ENCODE peak calls at places on chromosomes 3 and 15, in five cellular contexts. One of them, this sample, is unnamed.

GRCh38 chr15:77179541-77179998 is 108.7 kb upstream of the TSPAN3 start:
- DNase-seq in heart left ventricle: no peak
- DNase-seq in tibial nerve: no peak
- DNase-seq in transverse colon: no peak
- DNase-seq in breast epithelium: no peak
- DNase-seq in this sample: no peak

GRCh38 chr3:183160616-183161015 is 1.9 kb downstream of the LAMP3 start:
- DNase-seq in heart left ventricle: no peak
- DNase-seq in tibial nerve: no peak
- DNase-seq in transverse colon: no peak
- DNase-seq in breast epithelium: no peak
- DNase-seq in this sample: no peak

GRCh38 chr3:48694610-48695051 is 8.9 kb upstream of the NCKIPSD start:
- DNase-seq in heart left ventricle: peak; percentile 74
- DNase-seq in tibial nerve: peak; percentile 79
- DNase-seq in transverse colon: peak; percentile 65
- DNase-seq in breast epithelium: peak; percentile 65
- DNase-seq in this sample: no peak

GRCh38 chr15:60006203-60006782 is 2.2 kb downstream of the FOXB1 start:
- DNase-seq in heart left ventricle: no peak
- DNase-seq in tibial nerve: no peak
- DNase-seq in transverse colon: peak; percentile 35
- DNase-seq in breast epithelium: no peak
- DNase-seq in this sample: no peak

GRCh38 chr15:81191701-81192100 is 5.0 kb upstream of the IL16 start:
- DNase-seq in heart left ventricle: no peak
- DNase-seq in tibial nerve: no peak
- DNase-seq in transverse colon: no peak
- DNase-seq in breast epithelium: no peak
- DNase-seq in this sample: peak; percentile 54

GRCh38 chr15:32738677-32739076 is 20.9 kb downstream of the GREM1 start:
- DNase-seq in heart left ventricle: no peak
- DNase-seq in tibial nerve: no peak
- DNase-seq in transverse colon: no peak
- DNase-seq in breast epithelium: no peak
- DNase-seq in this sample: no peak

GRCh38 chr15:32959077-32959476 is 235.4 kb downstream of the FMN1 start:
- DNase-seq in heart left ventricle: no peak
- DNase-seq in tibial nerve: no peak
- DNase-seq in transverse colon: no peak
- DNase-seq in breast epithelium: no peak
- DNase-seq in this sample: no peak

GRCh38 chr3:58084166-58084565 is 75.9 kb downstream of the FLNB start:
- DNase-seq in heart left ventricle: no peak
- DNase-seq in tibial nerve: no peak
- DNase-seq in transverse colon: no peak
- DNase-seq in breast epithelium: no peak
- DNase-seq in this sample: no peak

GRCh38 chr15:35750051-35750450 is 204.1 kb upstream of the DPH6 start:
- DNase-seq in heart left ventricle: no peak
- DNase-seq in tibial nerve: no peak
- DNase-seq in transverse colon: no peak
- DNase-seq in breast epithelium: no peak
- DNase-seq in this sample: no peak

GRCh38 chr15:43488790-43489585 is 4.0 kb downstream of the TP53BP1 start:
- DNase-seq in heart left ventricle: no peak
- DNase-seq in tibial nerve: no peak
- DNase-seq in transverse colon: peak; percentile 11
- DNase-seq in breast epithelium: no peak
- DNase-seq in this sample: no peak

GRCh38 chr15:51759557-51760070 is 8.2 kb downstream of the TMOD2 start:
- DNase-seq in heart left ventricle: no peak
- DNase-seq in tibial nerve: no peak
- DNase-seq in transverse colon: peak; percentile 41
- DNase-seq in breast epithelium: no peak
- DNase-seq in this sample: no peak

GRCh38 chr3:94525039-94525438 is 462.2 kb downstream of the NSUN3 start:
- DNase-seq in heart left ventricle: no peak
- DNase-seq in tibial nerve: no peak
- DNase-seq in transverse colon: no peak
- DNase-seq in breast epithelium: no peak
- DNase-seq in this sample: no peak

GRCh38 chr3:183816681-183817080 is 8.7 kb downstream of the MAP6D1 start:
- DNase-seq in heart left ventricle: no peak
- DNase-seq in tibial nerve: no peak
- DNase-seq in transverse colon: no peak
- DNase-seq in breast epithelium: no peak
- DNase-seq in this sample: no peak

GRCh38 chr3:107367353-107367752 is 9.9 kb upstream of the CCDC54 start:
- DNase-seq in heart left ventricle: no peak
- DNase-seq in tibial nerve: no peak
- DNase-seq in transverse colon: no peak
- DNase-seq in breast epithelium: no peak
- DNase-seq in this sample: no peak

GRCh38 chr15:80418892-80419537 is 14.8 kb downstream of the ARNT2 start:
- DNase-seq in heart left ventricle: no peak
- DNase-seq in tibial nerve: no peak
- DNase-seq in transverse colon: no peak
- DNase-seq in breast epithelium: no peak
- DNase-seq in this sample: no peak

GRCh38 chr3:151085889-151086483 is 522 bp downstream of the MED12L start:
- DNase-seq in heart left ventricle: peak; percentile 59
- DNase-seq in tibial nerve: no peak
- DNase-seq in transverse colon: peak; percentile 10
- DNase-seq in breast epithelium: no peak
- DNase-seq in this sample: no peak

GRCh38 chr3:61637088-61638051 is 76.0 kb downstream of the PTPRG start:
- DNase-seq in heart left ventricle: no peak
- DNase-seq in tibial nerve: no peak
- DNase-seq in transverse colon: peak; percentile 81
- DNase-seq in breast epithelium: no peak
- DNase-seq in this sample: no peak

GRCh38 chr3:150145659-150146058 is 175.0 kb upstream of the PFN2 start:
- DNase-seq in heart left ventricle: no peak
- DNase-seq in tibial nerve: no peak
- DNase-seq in transverse colon: no peak
- DNase-seq in breast epithelium: no peak
- DNase-seq in this sample: no peak

GRCh38 chr15:87123676-87124382 is 1044.2 kb downstream of the AGBL1 start:
- DNase-seq in heart left ventricle: no peak
- DNase-seq in tibial nerve: no peak
- DNase-seq in transverse colon: no peak
- DNase-seq in breast epithelium: no peak
- DNase-seq in this sample: no peak

GRCh38 chr15:52680041-52680391 is 828 bp upstream of the ATOSA start:
- DNase-seq in heart left ventricle: no peak
- DNase-seq in tibial nerve: no peak
- DNase-seq in transverse colon: no peak
- DNase-seq in breast epithelium: no peak
- DNase-seq in this sample: no peak

GRCh38 chr3:22960326-22960984 is 242.7 kb upstream of the UBE2E2 start:
- DNase-seq in heart left ventricle: no peak
- DNase-seq in tibial nerve: peak; percentile 20
- DNase-seq in transverse colon: peak; percentile 32
- DNase-seq in breast epithelium: no peak
- DNase-seq in this sample: no peak

GRCh38 chr3:186124618-186125017 is 15.7 kb upstream of the ETV5 start:
- DNase-seq in heart left ventricle: no peak
- DNase-seq in tibial nerve: no peak
- DNase-seq in transverse colon: no peak
- DNase-seq in breast epithelium: no peak
- DNase-seq in this sample: no peak

GRCh38 chr15:74200394-74200793 is 2.2 kb downstream of the STRA6 start:
- DNase-seq in heart left ventricle: no peak
- DNase-seq in tibial nerve: peak; percentile 65
- DNase-seq in transverse colon: peak; percentile 18
- DNase-seq in breast epithelium: no peak
- DNase-seq in this sample: no peak

GRCh38 chr15:74203914-74204431 is 1.4 kb upstream of the STRA6 start:
- DNase-seq in heart left ventricle: no peak
- DNase-seq in tibial nerve: peak; percentile 28
- DNase-seq in transverse colon: no peak
- DNase-seq in breast epithelium: no peak
- DNase-seq in this sample: no peak

GRCh38 chr15:74200871-74201419 is 1.6 kb downstream of the STRA6 start:
- DNase-seq in heart left ventricle: no peak
- DNase-seq in tibial nerve: peak; percentile 60
- DNase-seq in transverse colon: no peak
- DNase-seq in breast epithelium: no peak
- DNase-seq in this sample: no peak

GRCh38 chr15:74201656-74202420 is 749 bp downstream of the STRA6 start:
- DNase-seq in heart left ventricle: no peak
- DNase-seq in tibial nerve: no peak
- DNase-seq in transverse colon: no peak
- DNase-seq in breast epithelium: no peak
- DNase-seq in this sample: no peak

GRCh38 chr15:74202461-74203401 is at the start of gene STRA6:
- DNase-seq in heart left ventricle: no peak
- DNase-seq in tibial nerve: no peak
- DNase-seq in transverse colon: no peak
- DNase-seq in breast epithelium: no peak
- DNase-seq in this sample: no peak
- H3K4me3 ChIP-seq in heart left ventricle: no peak within 1 kb of the TSS
- H3K4me3 ChIP-seq in tibial nerve: no peak within 1 kb of the TSS
- H3K4me3 ChIP-seq in transverse colon: no peak within 1 kb of the TSS
- H3K4me3 ChIP-seq in breast epithelium: peak within 1 kb of the TSS; percentile 30
- H3K4me3 ChIP-seq in this sample: no peak within 1 kb of the TSS

GRCh38 chr3:52299815-52300611 is 12.4 kb downstream of the GLYCTK start:
- DNase-seq in heart left ventricle: peak; percentile 67
- DNase-seq in tibial nerve: no peak
- DNase-seq in transverse colon: no peak
- DNase-seq in breast epithelium: no peak
- DNase-seq in this sample: no peak
- TF ChIP-seq CTCF in heart left ventricle: no peak
- TF ChIP-seq CTCF in tibial nerve: no peak
- TF ChIP-seq CTCF in transverse colon: no peak
- TF ChIP-seq CTCF in breast epithelium: no peak
- TF ChIP-seq CTCF in this sample: no peak

GRCh38 chr15:58988011-58988785 is 735 bp downstream of the RNF111 start:
- DNase-seq in heart left ventricle: peak; percentile 89
- DNase-seq in tibial nerve: peak; percentile 43
- DNase-seq in transverse colon: peak; percentile 76
- DNase-seq in breast epithelium: peak; percentile 59
- DNase-seq in this sample: no peak

GRCh38 chr15:58987036-58987435 is 427 bp upstream of the RNF111 start:
- DNase-seq in heart left ventricle: no peak
- DNase-seq in tibial nerve: no peak
- DNase-seq in transverse colon: no peak
- DNase-seq in breast epithelium: no peak
- DNase-seq in this sample: no peak

GRCh38 chr15:58981808-58982475 is 5.5 kb upstream of the RNF111 start:
- DNase-seq in heart left ventricle: no peak
- DNase-seq in tibial nerve: no peak
- DNase-seq in transverse colon: no peak
- DNase-seq in breast epithelium: no peak
- DNase-seq in this sample: no peak

GRCh38 chr15:58985443-58985842 is 2.0 kb upstream of the RNF111 start:
- DNase-seq in heart left ventricle: no peak
- DNase-seq in tibial nerve: no peak
- DNase-seq in transverse colon: peak; percentile 25
- DNase-seq in breast epithelium: no peak
- DNase-seq in this sample: no peak

GRCh38 chr15:58987501-58988010 is at the start of gene RNF111:
- DNase-seq in heart left ventricle: peak; percentile 89
- DNase-seq in tibial nerve: peak; percentile 75
- DNase-seq in transverse colon: peak; percentile 93
- DNase-seq in breast epithelium: peak; percentile 87
- DNase-seq in this sample: peak; percentile 93
- TF ChIP-seq POLR2A in heart left ventricle: no peak
- TF ChIP-seq POLR2A in tibial nerve: peak; percentile 67
- TF ChIP-seq POLR2A in transverse colon: peak; percentile 90
- TF ChIP-seq POLR2A in breast epithelium: peak; percentile 82
- TF ChIP-seq POLR2A in this sample: no peak

GRCh38 chr3:172043766-172044165 is 4.4 kb downstream of the FNDC3B start:
- DNase-seq in heart left ventricle: no peak
- DNase-seq in tibial nerve: no peak
- DNase-seq in transverse colon: no peak
- DNase-seq in breast epithelium: no peak
- DNase-seq in this sample: no peak
- H3K4me3 ChIP-seq in heart left ventricle: no peak overlapping the region
- H3K4me3 ChIP-seq in tibial nerve: no peak overlapping the region
- H3K4me3 ChIP-seq in transverse colon: no peak overlapping the region
- H3K4me3 ChIP-seq in breast epithelium: no peak overlapping the region
- H3K4me3 ChIP-seq in this sample: no peak overlapping the region